ENCODE peak calls at places on chromosomes 11 and 22, in five cellular contexts. One of them, this sample, is unnamed.

GRCh38 chr22:42842658-42843370 is 14.3 kb downstream of the ARFGAP3 start:
- DNase-seq in A549: no peak
- DNase-seq in amygdala: no peak
- DNase-seq in NCI-H2227 treated with DMSO at 0.1 percent for 48 hours: no peak
- DNase-seq in sciatic nerve: no peak
- DNase-seq in this sample: no peak

GRCh38 chr11:103806130-103806900 is 230.1 kb upstream of the DDI1 start:
- DNase-seq in A549: peak
- DNase-seq in amygdala: no peak
- DNase-seq in NCI-H2227 treated with DMSO at 0.1 percent for 48 hours: no peak
- DNase-seq in sciatic nerve: no peak
- DNase-seq in this sample: no peak

GRCh38 chr11:126830216-126830615 is 170.4 kb downstream of the KIRREL3 start:
- DNase-seq in A549: no peak
- DNase-seq in amygdala: no peak
- DNase-seq in NCI-H2227 treated with DMSO at 0.1 percent for 48 hours: no peak
- DNase-seq in sciatic nerve: no peak
- DNase-seq in this sample: no peak

GRCh38 chr11:133833101-133833898 is 12.0 kb downstream of the SPATA19 start:
- DNase-seq in A549: no peak
- DNase-seq in amygdala: no peak
- DNase-seq in NCI-H2227 treated with DMSO at 0.1 percent for 48 hours: no peak
- DNase-seq in sciatic nerve: peak
- DNase-seq in this sample: no peak

GRCh38 chr11:97732011-97732632 is 1288.6 kb upstream of the CNTN5 start:
- DNase-seq in A549: no peak
- DNase-seq in amygdala: no peak
- DNase-seq in NCI-H2227 treated with DMSO at 0.1 percent for 48 hours: no peak
- DNase-seq in sciatic nerve: no peak
- DNase-seq in this sample: no peak

GRCh38 chr22:29313126-29314071 is 2.1 kb downstream of the RASL10A start:
- DNase-seq in A549: no peak
- DNase-seq in amygdala: peak
- DNase-seq in NCI-H2227 treated with DMSO at 0.1 percent for 48 hours: no peak
- DNase-seq in sciatic nerve: peak
- DNase-seq in this sample: peak

GRCh38 chr11:131471976-131472375 is 101.6 kb downstream of the NTM start:
- DNase-seq in A549: no peak
- DNase-seq in amygdala: no peak
- DNase-seq in NCI-H2227 treated with DMSO at 0.1 percent for 48 hours: peak
- DNase-seq in sciatic nerve: no peak
- DNase-seq in this sample: no peak

GRCh38 chr11:95299078-95299611 is 68.1 kb upstream of the SESN3 start:
- DNase-seq in A549: no peak
- DNase-seq in amygdala: no peak
- DNase-seq in NCI-H2227 treated with DMSO at 0.1 percent for 48 hours: peak
- DNase-seq in sciatic nerve: no peak
- DNase-seq in this sample: no peak

GRCh38 chr22:37896181-37896592 is 9.9 kb upstream of the MICALL1 start:
- DNase-seq in A549: no peak
- DNase-seq in amygdala: no peak
- DNase-seq in NCI-H2227 treated with DMSO at 0.1 percent for 48 hours: no peak
- DNase-seq in sciatic nerve: no peak
- DNase-seq in this sample: no peak

GRCh38 chr11:60371854-60372253 is 6.5 kb upstream of the MS4A7 start:
- DNase-seq in A549: no peak
- DNase-seq in amygdala: no peak
- DNase-seq in NCI-H2227 treated with DMSO at 0.1 percent for 48 hours: no peak
- DNase-seq in sciatic nerve: no peak
- DNase-seq in this sample: no peak

This sample was measured in suprapubic skin.